ENCODE peak calls at places on chromosome 15, in six cellular contexts. One of them, this sample, is unnamed.

GRCh38 chr15:31255176-31255510 is 71.5 kb upstream of the KLF13 start:
- DNase-seq in Panc1: no peak
- DNase-seq in H1: no peak
- DNase-seq in breast epithelium: no peak
- DNase-seq in K562: no peak
- DNase-seq in SK-N-SH: no peak
- DNase-seq in this sample: no peak

GRCh38 chr15:51224428-51224827 is 114.0 kb downstream of the CYP19A1 start:
- DNase-seq in breast epithelium: no peak
- DNase-seq in Panc1: no peak
- DNase-seq in H1: no peak
- DNase-seq in SK-N-SH: no peak
- DNase-seq in K562: no peak
- DNase-seq in this sample: no peak

GRCh38 chr15:75836953-75837321 is 6.3 kb upstream of the UBE2Q2 start:
- DNase-seq in K562: no peak
- DNase-seq in breast epithelium: no peak
- DNase-seq in SK-N-SH: no peak
- DNase-seq in Panc1: no peak
- DNase-seq in H1: no peak
- DNase-seq in this sample: no peak

GRCh38 chr15:31517711-31518110 is 191.1 kb downstream of the KLF13 start:
- DNase-seq in Panc1: no peak
- DNase-seq in K562: no peak
- DNase-seq in H1: no peak
- DNase-seq in breast epithelium: no peak
- DNase-seq in SK-N-SH: no peak
- DNase-seq in this sample: no peak

GRCh38 chr15:69141286-69141701 is 19.1 kb upstream of the GLCE start:
- DNase-seq in breast epithelium: no peak
- DNase-seq in SK-N-SH: peak; percentile 57
- DNase-seq in K562: no peak
- DNase-seq in Panc1: no peak
- DNase-seq in H1: no peak
- DNase-seq in this sample: no peak

GRCh38 chr15:99305761-99306505 is 54.7 kb downstream of the LRRC28 start:
- DNase-seq in breast epithelium: peak; percentile 83
- DNase-seq in SK-N-SH: no peak
- DNase-seq in Panc1: no peak
- DNase-seq in K562: no peak
- DNase-seq in H1: no peak
- DNase-seq in this sample: no peak

GRCh38 chr15:36831915-36832310 is 252.5 kb downstream of the CDIN1 start:
- DNase-seq in K562: no peak
- DNase-seq in breast epithelium: no peak
- DNase-seq in Panc1: no peak
- DNase-seq in H1: no peak
- DNase-seq in SK-N-SH: no peak
- DNase-seq in this sample: no peak

GRCh38 chr15:41791970-41792637 is 17.8 kb downstream of the MAPKBP1 start:
- DNase-seq in Panc1: no peak
- DNase-seq in H1: no peak
- DNase-seq in SK-N-SH: no peak
- DNase-seq in breast epithelium: no peak
- DNase-seq in K562: no peak
- DNase-seq in this sample: no peak

GRCh38 chr15:85475317-85475701 is 94.9 kb downstream of the AKAP13 start:
- DNase-seq in breast epithelium: no peak
- DNase-seq in SK-N-SH: no peak
- DNase-seq in Panc1: no peak
- DNase-seq in K562: no peak
- DNase-seq in H1: no peak
- DNase-seq in this sample: no peak

GRCh38 chr15:88476635-88477038 is 9.1 kb downstream of the MRPS11 start:
- DNase-seq in SK-N-SH: peak; percentile 74
- DNase-seq in K562: peak; percentile 61
- DNase-seq in breast epithelium: no peak
- DNase-seq in Panc1: no peak
- DNase-seq in H1: no peak
- DNase-seq in this sample: no peak

GRCh38 chr15:97672586-97672985 is 287.9 kb upstream of the ARRDC4 start:
- DNase-seq in Panc1: no peak
- DNase-seq in H1: no peak
- DNase-seq in breast epithelium: no peak
- DNase-seq in SK-N-SH: no peak
- DNase-seq in K562: no peak
- DNase-seq in this sample: peak; percentile 47
- H3K9me3 ChIP-seq in Panc1: no peaks in the 10 kb centered on the region
- H3K9me3 ChIP-seq in H1: no peaks in the 10 kb centered on the region
- H3K9me3 ChIP-seq in breast epithelium: no peaks in the 10 kb centered on the region
- H3K9me3 ChIP-seq in SK-N-SH: no peaks in the 10 kb centered on the region
- H3K9me3 ChIP-seq in K562: no peaks in the 10 kb centered on the region
- H3K9me3 ChIP-seq in this sample: no peaks in the 10 kb centered on the region

GRCh38 chr15:63040954-63041353 is 1.6 kb upstream of the TPM1 start:
- DNase-seq in H1: no peak
- DNase-seq in Panc1: no peak
- DNase-seq in SK-N-SH: peak; percentile 70
- DNase-seq in K562: no peak
- DNase-seq in breast epithelium: no peak
- DNase-seq in this sample: no peak
- H3K4me1 ChIP-seq in H1: peaks cover 19% of the 10 kb centered on the region
- H3K4me1 ChIP-seq in Panc1: peaks cover 33% of the 10 kb centered on the region
- H3K4me1 ChIP-seq in SK-N-SH: peaks cover 6% of the 10 kb centered on the region
- H3K4me1 ChIP-seq in K562: no peaks in the 10 kb centered on the region
- H3K4me1 ChIP-seq in breast epithelium: no peaks in the 10 kb centered on the region
- H3K4me1 ChIP-seq in this sample: peaks cover 28% of the 10 kb centered on the region

GRCh38 chr15:101607102-101607501 is 45.1 kb downstream of the TM2D3 start:
- DNase-seq in SK-N-SH: no peak
- DNase-seq in breast epithelium: no peak
- DNase-seq in K562: no peak
- DNase-seq in H1: no peak
- DNase-seq in Panc1: no peak
- DNase-seq in this sample: no peak
- TF ChIP-seq POLR2AphosphoS5 in SK-N-SH: no peak
- TF ChIP-seq POLR2AphosphoS5 in breast epithelium: no peak
- TF ChIP-seq POLR2AphosphoS5 in K562: no peak
- TF ChIP-seq POLR2AphosphoS5 in H1: no peak
- TF ChIP-seq POLR2AphosphoS5 in Panc1: no peak
- TF ChIP-seq POLR2AphosphoS5 in this sample: no peak

GRCh38 chr15:90022345-90022744 is 21.2 kb downstream of the ZNF710 start:
- DNase-seq in H1: no peak
- DNase-seq in SK-N-SH: no peak
- DNase-seq in Panc1: no peak
- DNase-seq in breast epithelium: no peak
- DNase-seq in K562: no peak
- DNase-seq in this sample: no peak
- H3K9me3 ChIP-seq in H1: no peaks in the 10 kb centered on the region
- H3K9me3 ChIP-seq in SK-N-SH: no peaks in the 10 kb centered on the region
- H3K9me3 ChIP-seq in Panc1: no peaks in the 10 kb centered on the region
- H3K9me3 ChIP-seq in breast epithelium: no peaks in the 10 kb centered on the region
- H3K9me3 ChIP-seq in K562: no peaks in the 10 kb centered on the region
- H3K9me3 ChIP-seq in this sample: no peaks in the 10 kb centered on the region

GRCh38 chr15:66261056-66261455 is 7.5 kb upstream of the MEGF11 start:
- DNase-seq in breast epithelium: no peak
- DNase-seq in Panc1: no peak
- DNase-seq in H1: no peak
- DNase-seq in SK-N-SH: no peak
- DNase-seq in K562: no peak
- DNase-seq in this sample: no peak
- H3K4me1 ChIP-seq in breast epithelium: no peaks in the 10 kb centered on the region
- H3K4me1 ChIP-seq in Panc1: no peaks in the 10 kb centered on the region
- H3K4me1 ChIP-seq in H1: no peaks in the 10 kb centered on the region
- H3K4me1 ChIP-seq in SK-N-SH: no peaks in the 10 kb centered on the region
- H3K4me1 ChIP-seq in K562: no peaks in the 10 kb centered on the region
- H3K4me1 ChIP-seq in this sample: no peaks in the 10 kb centered on the region

GRCh38 chr15:29113336-29114276 is 156.0 kb downstream of the NSMCE3 start:
- DNase-seq in K562: peak; percentile 58
- DNase-seq in H1: no peak
- DNase-seq in breast epithelium: no peak
- DNase-seq in SK-N-SH: no peak
- DNase-seq in Panc1: no peak
- DNase-seq in this sample: no peak
- TF ChIP-seq POLR2AphosphoS5 in K562: no peak
- TF ChIP-seq POLR2AphosphoS5 in H1: no peak
- TF ChIP-seq POLR2AphosphoS5 in breast epithelium: no peak
- TF ChIP-seq POLR2AphosphoS5 in SK-N-SH: no peak
- TF ChIP-seq POLR2AphosphoS5 in Panc1: no peak
- TF ChIP-seq POLR2AphosphoS5 in this sample: no peak

DNA sequence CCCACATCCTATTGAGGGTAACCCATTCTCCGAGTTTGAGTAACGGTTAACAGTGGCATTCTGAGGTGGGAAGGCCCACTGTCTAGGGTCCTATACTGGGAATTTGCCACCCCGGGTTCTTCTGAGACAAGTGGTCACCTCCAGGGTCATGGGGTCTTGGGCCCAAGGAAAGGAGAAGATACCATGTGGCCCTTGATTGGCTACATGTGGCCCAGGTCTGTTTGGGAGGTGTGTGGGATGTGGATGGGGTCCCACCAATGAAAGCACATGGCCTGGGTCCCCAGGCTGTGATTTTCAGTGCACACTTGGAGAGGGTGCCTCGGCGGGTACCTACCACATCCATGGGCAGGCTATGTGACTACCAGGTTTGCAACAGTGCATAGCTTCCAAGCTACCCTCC is 214.4 kb downstream of the UBE3A start:
- DNase-seq in SK-N-SH: no peak
- DNase-seq in H1: no peak
- DNase-seq in breast epithelium: no peak
- DNase-seq in K562: no peak
- DNase-seq in Panc1: no peak
- DNase-seq in this sample: no peak
- H3K9me3 ChIP-seq in SK-N-SH: no peaks in the 10 kb centered on the region
- H3K9me3 ChIP-seq in H1: peaks cover 100% of the 10 kb centered on the region
- H3K9me3 ChIP-seq in breast epithelium: peaks cover 98% of the 10 kb centered on the region
- H3K9me3 ChIP-seq in K562: no peaks in the 10 kb centered on the region
- H3K9me3 ChIP-seq in Panc1: no peaks in the 10 kb centered on the region
- H3K9me3 ChIP-seq in this sample: peaks cover 15% of the 10 kb centered on the region

GRCh38 chr15:70249616-70250015 is 151.9 kb upstream of the TLE3 start:
- DNase-seq in breast epithelium: no peak
- DNase-seq in Panc1: no peak
- DNase-seq in H1: no peak
- DNase-seq in K562: no peak
- DNase-seq in SK-N-SH: no peak
- DNase-seq in this sample: no peak

GRCh38 chr15:70250208-70251201 is 152.8 kb upstream of the TLE3 start:
- DNase-seq in breast epithelium: no peak
- DNase-seq in Panc1: no peak
- DNase-seq in K562: no peak
- DNase-seq in SK-N-SH: peak; percentile 77
- DNase-seq in H1: no peak
- DNase-seq in this sample: no peak

GRCh38 chr15:70246623-70247200 is 149.0 kb upstream of the TLE3 start:
- DNase-seq in H1: no peak
- DNase-seq in K562: no peak
- DNase-seq in breast epithelium: no peak
- DNase-seq in SK-N-SH: no peak
- DNase-seq in Panc1: no peak
- DNase-seq in this sample: no peak

GRCh38 chr15:70247281-70247680 is 149.6 kb upstream of the TLE3 start:
- DNase-seq in SK-N-SH: no peak
- DNase-seq in breast epithelium: no peak
- DNase-seq in Panc1: no peak
- DNase-seq in K562: no peak
- DNase-seq in H1: no peak
- DNase-seq in this sample: no peak

DNA sequence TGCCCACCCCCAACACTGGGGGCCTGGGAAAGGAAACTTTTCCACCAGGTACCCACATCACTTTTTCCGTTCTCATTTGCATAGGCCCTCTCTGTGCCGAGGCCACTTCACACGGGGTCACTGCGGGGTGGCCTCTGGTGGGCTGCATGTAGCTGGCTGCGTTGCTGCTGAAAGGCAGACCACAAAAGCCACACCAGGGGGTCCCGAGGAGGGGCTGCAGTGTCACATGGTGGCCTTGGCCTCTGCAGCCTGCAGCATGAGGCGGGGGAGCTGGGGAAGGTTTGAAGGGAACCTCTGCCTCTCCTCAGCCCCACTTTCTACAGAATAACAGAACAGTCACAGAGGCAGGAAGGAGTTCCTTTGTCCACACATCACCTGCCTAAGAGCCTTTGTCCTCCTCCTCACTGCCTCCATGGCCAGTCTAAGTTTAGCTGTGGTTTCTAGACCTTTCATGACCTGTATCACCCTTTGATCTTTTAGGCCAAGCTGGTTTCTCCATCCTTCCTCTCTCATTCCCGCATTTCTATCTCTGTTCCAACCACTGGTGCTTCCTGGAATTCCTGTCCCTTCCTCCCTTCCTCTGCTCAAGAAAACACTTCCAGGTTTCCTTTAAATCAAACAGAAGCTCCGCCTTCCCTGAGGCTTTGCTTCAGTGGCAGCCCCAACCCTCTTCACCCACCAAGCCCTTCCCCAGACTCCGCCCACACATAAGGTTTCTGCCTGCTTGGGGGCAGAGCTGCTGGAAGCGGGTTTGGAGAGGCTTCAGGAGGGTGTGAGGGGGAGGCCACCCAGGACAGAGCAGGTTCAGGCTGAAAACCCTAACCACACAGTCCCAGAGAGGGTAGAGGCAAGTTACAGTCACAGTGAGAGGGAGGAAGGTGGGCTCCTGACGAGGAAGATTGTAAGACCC is 150.7 kb upstream of the TLE3 start:
- DNase-seq in SK-N-SH: peak; percentile 60
- DNase-seq in K562: no peak
- DNase-seq in breast epithelium: no peak
- DNase-seq in H1: no peak
- DNase-seq in Panc1: no peak
- DNase-seq in this sample: no peak
- H3K4me1 ChIP-seq in SK-N-SH: peaks cover 8% of the 10 kb centered on the region
- H3K4me1 ChIP-seq in K562: no peaks in the 10 kb centered on the region
- H3K4me1 ChIP-seq in breast epithelium: no peaks in the 10 kb centered on the region
- H3K4me1 ChIP-seq in H1: peaks cover 8% of the 10 kb centered on the region
- H3K4me1 ChIP-seq in Panc1: peaks cover 14% of the 10 kb centered on the region
- H3K4me1 ChIP-seq in this sample: no peaks in the 10 kb centered on the region

This sample was measured in esophagus muscularis mucosa.